ENCODE peak calls at places on chromosomes 16 and 17, in four cellular contexts. M is C1 segment of cervical spinal cord, S is neuronal stem cell, J is NAMALWA. B is an unnamed sample.
A peak's percentile ranks its signal among the peaks of the same experiment; 100 is the strongest.

GRCh38 chr16:7140899-7141298 is 191.7 kb upstream of the RBFOX1 start:
- DNase-seq in M (no peak), S (no peak), J (no peak), B (no peak)

GRCh38 chr16:72317378-72317777 is 145.4 kb upstream of the PMFBP1 start:
- DNase-seq in M (no peak), S (no peak), J (no peak), B (no peak)

GRCh38 chr16:81251871-81252270 is 13.4 kb downstream of the BCO1 start:
- DNase-seq in M (no peak), S (no peak), J (no peak), B (peak; percentile 79)

GRCh38 chr17:71033336-71033735 is 864.0 kb downstream of the KCNJ2 start:
- DNase-seq in M (no peak), S (peak; percentile 76), J (no peak), B (no peak)

GRCh38 chr16:70614208-70614951 is 32.0 kb upstream of the IL34 start:
- DNase-seq in M (no peak), S (no peak), J (no peak), B (peak; percentile 22)

GRCh38 chr17:52505601-52506000 is 347.1 kb upstream of the CA10 start:
- DNase-seq in M (no peak), S (no peak), J (no peak), B (no peak)

GRCh38 chr16:84847554-84848415 is 28.0 kb downstream of the CRISPLD2 start:
- DNase-seq in M (no peak), S (peak; percentile 55), J (no peak), B (no peak)

GRCh38 chr17:75679706-75680201 is 12.6 kb downstream of the SAP30BP start:
- DNase-seq in M (no peak), S (no peak), J (no peak), B (peak; percentile 31)

GRCh38 chr17:79950711-79951110 is 85.0 kb downstream of the TBC1D16 start:
- DNase-seq in M (peak; percentile 71), S (peak; percentile 61), J (no peak), B (no peak)

GRCh38 chr16:75965504-75966374 is 239.4 kb upstream of the CPHXL start:
- DNase-seq in M (no peak), S (no peak), J (no peak), B (no peak)

B was measured in cardiac muscle cell.